ENCODE peak calls at places on chromosomes 3 and 15, in four cellular contexts. One of them, this sample, is unnamed.

GRCh38 chr3:65687741-65688140 is 351.0 kb downstream of the MAGI1 start:
- DNase-seq in naive thymus-derived CD8-positive, alpha-beta T cell: no peak
- DNase-seq in IMR-90: no peak
- DNase-seq in activated T-helper 1 cell treated with Interleukin-2 at 50 U/mL for 16 hours: no peak
- DNase-seq in this sample: no peak

GRCh38 chr3:107939621-107940236 is 151.1 kb downstream of the CD47 start:
- DNase-seq in naive thymus-derived CD8-positive, alpha-beta T cell: no peak
- DNase-seq in activated T-helper 1 cell treated with Interleukin-2 at 50 U/mL for 16 hours: no peak
- DNase-seq in IMR-90: no peak
- DNase-seq in this sample: no peak

GRCh38 chr3:40637891-40638290 is 113.1 kb downstream of the ZNF621 start:
- DNase-seq in naive thymus-derived CD8-positive, alpha-beta T cell: no peak
- DNase-seq in IMR-90: no peak
- DNase-seq in activated T-helper 1 cell treated with Interleukin-2 at 50 U/mL for 16 hours: no peak
- DNase-seq in this sample: no peak

GRCh38 chr15:22956257-22956979 is 23.8 kb downstream of the CYFIP1 start:
- DNase-seq in activated T-helper 1 cell treated with Interleukin-2 at 50 U/mL for 16 hours: no peak
- DNase-seq in IMR-90: no peak
- DNase-seq in naive thymus-derived CD8-positive, alpha-beta T cell: no peak
- DNase-seq in this sample: no peak

GRCh38 chr15:29785068-29785467 is 37.2 kb downstream of the TJP1 start:
- DNase-seq in activated T-helper 1 cell treated with Interleukin-2 at 50 U/mL for 16 hours: no peak
- DNase-seq in naive thymus-derived CD8-positive, alpha-beta T cell: no peak
- DNase-seq in IMR-90: no peak
- DNase-seq in this sample: no peak

GRCh38 chr3:146019508-146019907 is 141.5 kb downstream of the PLOD2 start:
- DNase-seq in naive thymus-derived CD8-positive, alpha-beta T cell: no peak
- DNase-seq in activated T-helper 1 cell treated with Interleukin-2 at 50 U/mL for 16 hours: no peak
- DNase-seq in IMR-90: peak
- DNase-seq in this sample: no peak

GRCh38 chr15:89195836-89196235 is 25.5 kb downstream of the RLBP1 start:
- DNase-seq in IMR-90: peak
- DNase-seq in naive thymus-derived CD8-positive, alpha-beta T cell: no peak
- DNase-seq in activated T-helper 1 cell treated with Interleukin-2 at 50 U/mL for 16 hours: no peak
- DNase-seq in this sample: no peak

GRCh38 chr15:80669599-80670273 is 25.4 kb upstream of the ABHD17C start:
- DNase-seq in naive thymus-derived CD8-positive, alpha-beta T cell: no peak
- DNase-seq in activated T-helper 1 cell treated with Interleukin-2 at 50 U/mL for 16 hours: no peak
- DNase-seq in IMR-90: peak
- DNase-seq in this sample: no peak

GRCh38 chr15:93476491-93477176 is 387.6 kb upstream of the RGMA start:
- DNase-seq in naive thymus-derived CD8-positive, alpha-beta T cell: no peak
- DNase-seq in activated T-helper 1 cell treated with Interleukin-2 at 50 U/mL for 16 hours: no peak
- DNase-seq in IMR-90: no peak
- DNase-seq in this sample: no peak

GRCh38 chr3:55795736-55796135 is 308.6 kb upstream of the WNT5A start:
- DNase-seq in activated T-helper 1 cell treated with Interleukin-2 at 50 U/mL for 16 hours: no peak
- DNase-seq in IMR-90: peak
- DNase-seq in naive thymus-derived CD8-positive, alpha-beta T cell: no peak
- DNase-seq in this sample: no peak

GRCh38 chr3:37202035-37202434 is 27.7 kb upstream of the LRRFIP2 start:
- DNase-seq in naive thymus-derived CD8-positive, alpha-beta T cell: no peak
- DNase-seq in IMR-90: no peak
- DNase-seq in activated T-helper 1 cell treated with Interleukin-2 at 50 U/mL for 16 hours: no peak
- DNase-seq in this sample: no peak

GRCh38 chr15:89760303-89761008 is 9.4 kb upstream of the MESP1 start:
- DNase-seq in IMR-90: peak
- DNase-seq in naive thymus-derived CD8-positive, alpha-beta T cell: peak
- DNase-seq in activated T-helper 1 cell treated with Interleukin-2 at 50 U/mL for 16 hours: peak
- DNase-seq in this sample: peak

GRCh38 chr15:58574612-58575011 is 142.8 kb downstream of the LIPC start:
- DNase-seq in activated T-helper 1 cell treated with Interleukin-2 at 50 U/mL for 16 hours: no peak
- DNase-seq in IMR-90: no peak
- DNase-seq in naive thymus-derived CD8-positive, alpha-beta T cell: no peak
- DNase-seq in this sample: no peak

GRCh38 chr3:195768831-195769303 is 42.9 kb downstream of the MUC4 start:
- DNase-seq in naive thymus-derived CD8-positive, alpha-beta T cell: no peak
- DNase-seq in IMR-90: no peak
- DNase-seq in activated T-helper 1 cell treated with Interleukin-2 at 50 U/mL for 16 hours: no peak
- DNase-seq in this sample: no peak

GRCh38 chr3:32310918-32311839 is 72.7 kb downstream of the CMTM8 start:
- DNase-seq in naive thymus-derived CD8-positive, alpha-beta T cell: no peak
- DNase-seq in IMR-90: no peak
- DNase-seq in activated T-helper 1 cell treated with Interleukin-2 at 50 U/mL for 16 hours: no peak
- DNase-seq in this sample: no peak